ENCODE peak calls at places on chromosomes 6 and 20, in seven cellular contexts. G is HCT116, W is K562, A is SK-N-SH, E is HepG2, Q is GM12878, M is H1. V is an unnamed sample.

GRCh38 chr6:44985006-44985405 is 343.1 kb upstream of the RUNX2 start:
- DNase-seq in G (no peak), W (no peak), Q (no peak), E (no peak), M (no peak), A (no peak), V (no peak)

GRCh38 chr6:73116330-73116729 is 109.0 kb downstream of the KHDC1L start:
- DNase-seq in E (no peak), M (no peak), W (no peak), Q (no peak), G (no peak), A (no peak), V (no peak)

GRCh38 chr6:35295521-35296315 is 1.9 kb upstream of the DEF6 start:
- DNase-seq in M (no peak), W (no peak), Q (no peak), A (no peak), G (no peak), E (no peak), V (no peak)

GRCh38 chr6:72742274-72742673 is 120.4 kb downstream of the KCNQ5 start:
- DNase-seq in E (no peak), A (no peak), Q (no peak), W (no peak), G (no peak), M (no peak), V (no peak)

GRCh38 chr6:132132911-132133639 is 181.9 kb upstream of the CCN2 start:
- DNase-seq in E (no peak), W (no peak), Q (no peak), M (no peak), G (no peak), A (no peak), V (no peak)

GRCh38 chr6:149387787-149388512 is 12.1 kb upstream of the SUMO4 start:
- DNase-seq in G (no peak), W (no peak), M (no peak), E (no peak), Q (no peak), A (no peak), V (no peak)

GRCh38 chr6:45917439-45917838 is 98.2 kb downstream of the CLIC5 start:
- DNase-seq in E (no peak), Q (no peak), W (no peak), A (no peak), M (no peak), G (no peak), V (no peak)

GRCh38 chr20:34538671-34539123 is 19.8 kb upstream of the MAP1LC3A start:
- DNase-seq in E (peak), W (peak), M (no peak), G (no peak), A (peak), Q (no peak), V (peak)

GRCh38 chr6:127606131-127606562 is 29.2 kb downstream of the C6orf58 start:
- DNase-seq in A (peak), Q (no peak), G (peak), M (no peak), W (no peak), E (peak), V (peak)

GRCh38 chr6:110665600-110665999 is 149.7 kb downstream of the CDK19 start:
- DNase-seq in Q (no peak), M (no peak), E (no peak), W (no peak), A (no peak), G (no peak), V (no peak)

GRCh38 chr6:166474721-166475565 is 92.2 kb upstream of the MPC1 start:
- DNase-seq in G (no peak), A (no peak), Q (no peak), W (no peak), M (no peak), E (no peak), V (no peak)

GRCh38 chr6:64034331-64034730 is 398.7 kb downstream of the PHF3 start:
- DNase-seq in G (no peak), A (no peak), E (no peak), M (no peak), W (no peak), Q (no peak), V (no peak)

GRCh38 chr6:36377594-36377993 is 9.9 kb downstream of the ETV7 start:
- DNase-seq in M (no peak), W (no peak), E (no peak), G (no peak), A (no peak), Q (no peak), V (no peak)

GRCh38 chr6:6564154-6564553 is 24.4 kb upstream of the LY86 start:
- DNase-seq in G (no peak), Q (no peak), E (no peak), A (no peak), W (no peak), M (no peak), V (no peak)

GRCh38 chr6:149055195-149055899 is 262.2 kb upstream of the TAB2 start:
- DNase-seq in Q (peak), E (no peak), W (no peak), G (no peak), A (no peak), M (no peak), V (no peak)

GRCh38 chr6:144104898-144105487 is 9.6 kb upstream of the SF3B5 start:
- DNase-seq in W (peak), E (peak), A (peak), G (peak), M (no peak), Q (peak), V (peak)

GRCh38 chr6:1560281-1561058 is 49.2 kb upstream of the FOXC1 start:
- DNase-seq in Q (no peak), E (no peak), A (no peak), W (no peak), G (no peak), M (no peak), V (no peak)

GRCh38 chr6:165615629-165616028 is 47.4 kb downstream of the PDE10A start:
- DNase-seq in A (no peak), Q (peak), G (no peak), W (no peak), E (no peak), M (no peak), V (no peak)

GRCh38 chr20:38198238-38198861 is 33.3 kb upstream of the TGM2 start:
- DNase-seq in A (no peak), W (peak), M (no peak), Q (no peak), G (no peak), E (no peak), V (no peak)

GRCh38 chr6:39791311-39791710 is 865 bp upstream of the DAAM2 start:
- DNase-seq in Q (no peak), M (no peak), A (peak), W (peak), G (no peak), E (peak), V (peak)

GRCh38 chr6:25899123-25899522 is 25.1 kb upstream of the SLC17A3 start:
- DNase-seq in A (no peak), Q (no peak), E (peak), M (no peak), G (no peak), W (no peak), V (no peak)

GRCh38 chr20:59184880-59185447 is 21.3 kb downstream of the ZNF831 start:
- DNase-seq in G (no peak), E (no peak), Q (no peak), A (no peak), M (no peak), W (no peak), V (no peak)

GRCh38 chr6:170523256-170524187 is 29.6 kb downstream of the PSMB1 start:
- DNase-seq in G (no peak), E (no peak), M (no peak), W (no peak), Q (no peak), A (no peak), V (no peak)

GRCh38 chr20:46709459-46710148 is at the start of gene SLC2A10:
- DNase-seq in W (peak), Q (no peak), M (no peak), A (peak), G (no peak), E (peak), V (peak)

GRCh38 chr6:67451874-67452273 is 1183.2 kb upstream of the ADGRB3 start:
- DNase-seq in W (no peak), M (no peak), E (no peak), Q (no peak), A (no peak), G (no peak), V (no peak)

GRCh38 chr6:3037578-3038365 is 30.5 kb upstream of the RIPK1 start:
- DNase-seq in A (no peak), G (no peak), Q (no peak), E (no peak), W (no peak), M (no peak), V (no peak)

GRCh38 chr20:7974785-7975435 is 34.7 kb upstream of the HAO1 start:
- DNase-seq in E (no peak), W (no peak), M (no peak), G (no peak), A (no peak), Q (no peak), V (no peak)

GRCh38 chr6:146153040-146153758 is 124.3 kb downstream of the GRM1 start:
- DNase-seq in W (no peak), G (no peak), M (no peak), A (no peak), E (no peak), Q (peak), V (no peak)

GRCh38 chr6:140988780-140989179 is 1143.9 kb upstream of the GJE1 start:
- DNase-seq in W (no peak), M (no peak), Q (no peak), E (no peak), A (no peak), G (no peak), V (peak)

GRCh38 chr6:127879685-127880084 is 21.2 kb downstream of the THEMIS start:
- DNase-seq in W (no peak), G (no peak), M (peak), Q (no peak), E (no peak), A (no peak), V (no peak)

GRCh38 chr6:121651420-121651819 is 216.0 kb downstream of the GJA1 start:
- DNase-seq in E (no peak), A (no peak), Q (no peak), G (no peak), M (no peak), W (no peak), V (no peak)

GRCh38 chr6:159929819-159930218 is 39.0 kb downstream of the MAS1 start:
- DNase-seq in A (no peak), E (no peak), Q (peak), W (no peak), M (no peak), G (no peak), V (no peak)

GRCh38 chr6:154508573-154509375 is 1.7 kb downstream of the CNKSR3 start:
- DNase-seq in M (no peak), W (peak), E (peak), G (no peak), Q (no peak), A (peak), V (no peak)

GRCh38 chr6:4969609-4970285 is 34.1 kb downstream of the RPP40 start:
- DNase-seq in Q (no peak), W (no peak), M (no peak), E (no peak), G (no peak), A (no peak), V (no peak)

GRCh38 chr6:31186052-31186734 is 15.7 kb upstream of the POU5F1 start:
- DNase-seq in M (no peak), Q (no peak), E (peak), W (no peak), A (no peak), G (no peak), V (no peak)

GRCh38 chr20:36717657-36718056 is 28.2 kb downstream of the NDRG3 start:
- DNase-seq in E (peak), G (no peak), M (no peak), W (no peak), Q (no peak), A (no peak), V (peak)

GRCh38 chr6:163191704-163192537 is 222.6 kb upstream of the QKI start:
- DNase-seq in W (no peak), A (no peak), G (no peak), E (no peak), Q (no peak), M (no peak), V (no peak)

GRCh38 chr6:41779336-41779735 is 364 bp downstream of the FRS3 start:
- DNase-seq in G (no peak), A (no peak), E (no peak), W (no peak), M (no peak), Q (no peak), V (no peak)
- TF ChIP-seq JUND in G (no peak), A (no peak), E (no peak), W (no peak), M (no peak), Q (no peak), V (no peak)

DNA sequence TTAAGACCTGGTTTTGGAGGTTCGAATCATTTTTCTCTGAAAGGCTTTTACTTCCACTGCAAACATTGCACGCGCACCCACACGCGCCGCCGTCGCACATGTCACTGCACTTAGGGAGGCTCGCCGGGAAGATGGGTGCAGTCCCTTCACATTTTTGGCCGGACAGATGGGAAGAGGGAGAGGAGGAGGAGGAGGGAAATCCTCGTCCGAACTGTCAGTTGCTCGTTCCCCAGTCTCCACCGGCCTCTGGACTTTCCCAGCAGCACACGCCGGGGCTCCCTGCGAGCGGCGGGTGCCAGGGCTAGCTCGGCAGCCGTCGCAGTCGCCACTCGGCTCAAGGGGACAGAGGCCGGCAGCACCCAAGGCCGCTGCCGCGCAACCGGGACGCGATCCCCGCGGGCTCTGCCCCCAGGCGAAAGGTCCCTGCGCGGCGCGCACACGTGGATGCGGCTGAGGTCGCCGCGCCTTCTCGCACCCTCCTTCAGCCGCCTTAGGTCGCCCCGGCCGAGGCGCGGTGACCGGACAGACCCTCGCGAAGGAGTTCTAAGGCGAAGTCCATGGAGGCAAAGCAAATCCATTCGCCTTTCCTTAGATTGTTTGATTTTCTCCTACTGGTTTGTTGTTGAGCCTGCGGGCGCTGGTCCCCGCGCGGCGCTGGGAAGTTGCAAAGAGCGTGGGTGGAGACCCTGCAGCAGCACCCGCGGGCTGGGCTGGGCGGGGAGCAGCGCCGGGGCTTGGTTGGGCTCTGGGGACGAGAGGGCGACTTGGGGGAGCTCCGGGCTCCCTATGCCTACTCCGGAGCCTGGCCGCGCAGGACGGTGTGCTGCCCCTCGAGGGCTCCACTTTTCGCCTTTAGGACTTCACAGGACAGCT is 1.2 kb downstream of the MYB start:
- DNase-seq in Q (no peak), G (no peak), A (peak), W (peak), E (no peak), M (no peak), V (no peak)
- TF ChIP-seq JUND in Q (no peak), G (no peak), A (no peak), W (no peak), E (no peak), M (no peak), V (no peak)

GRCh38 chr6:89758830-89759229 is 60.8 kb downstream of the MDN1 start:
- DNase-seq in M (no peak), A (no peak), Q (no peak), W (no peak), G (no peak), E (no peak), V (no peak)
- TF ChIP-seq JUND in M (no peak), A (no peak), Q (no peak), W (no peak), G (no peak), E (no peak), V (no peak)

GRCh38 chr6:156389296-156389695 is 387.9 kb upstream of the ARID1B start:
- DNase-seq in M (no peak), E (no peak), G (no peak), Q (no peak), A (no peak), W (no peak), V (no peak)
- TF ChIP-seq JUND in M (no peak), E (no peak), G (no peak), Q (no peak), A (no peak), W (no peak), V (no peak)

DNA sequence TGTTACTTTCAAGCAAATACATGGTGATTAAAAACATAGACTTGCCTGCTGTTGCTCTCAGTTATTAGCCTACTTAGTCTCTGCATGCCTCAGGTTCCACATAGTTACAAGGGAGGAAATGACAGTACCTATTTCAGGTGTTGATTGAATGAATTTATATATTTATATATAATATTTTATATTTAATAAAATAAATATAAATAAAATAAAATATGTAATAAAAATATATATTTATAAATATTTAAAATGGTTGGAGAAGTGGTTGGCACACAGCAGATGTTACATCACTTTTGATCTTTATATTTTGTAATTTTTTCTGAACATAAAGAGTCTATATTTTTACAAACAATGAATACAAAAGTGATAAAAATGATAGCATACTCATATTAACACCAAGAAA is 716.0 kb upstream of the EYS start:
- DNase-seq in G (no peak), Q (no peak), A (no peak), E (no peak), M (no peak), W (no peak), V (no peak)
- TF ChIP-seq JUND in G (no peak), Q (no peak), A (no peak), E (no peak), M (no peak), W (no peak), V (no peak)

V was measured in T47D.